ENCODE peak calls at places on chromosomes 7 and 10, in four cellular contexts. One of them, this sample, is unnamed.

GRCh38 chr10:5811387-5811821 is 1.8 kb downstream of the GDI2 start:
- DNase-seq in HCT116: no peak
- DNase-seq in SK-N-SH: no peak
- DNase-seq in HepG2: peak
- DNase-seq in this sample: peak

GRCh38 chr7:75945297-75946168 is 30.6 kb downstream of the POR start:
- DNase-seq in HepG2: peak
- DNase-seq in SK-N-SH: no peak
- DNase-seq in HCT116: no peak
- DNase-seq in this sample: peak

GRCh38 chr7:64868469-64868868 is 34.6 kb upstream of the ZNF273 start:
- DNase-seq in SK-N-SH: no peak
- DNase-seq in HepG2: no peak
- DNase-seq in HCT116: no peak
- DNase-seq in this sample: no peak

GRCh38 chr10:92027141-92027540 is 103.6 kb downstream of the BTAF1 start:
- DNase-seq in HCT116: no peak
- DNase-seq in HepG2: peak
- DNase-seq in SK-N-SH: no peak
- DNase-seq in this sample: peak

GRCh38 chr10:48603421-48604038 is 1.3 kb downstream of the ARHGAP22 start:
- DNase-seq in SK-N-SH: no peak
- DNase-seq in HCT116: no peak
- DNase-seq in HepG2: no peak
- DNase-seq in this sample: no peak

GRCh38 chr10:126210051-126210651 is 178.1 kb downstream of the ADAM12 start:
- DNase-seq in HepG2: no peak
- DNase-seq in HCT116: no peak
- DNase-seq in SK-N-SH: no peak
- DNase-seq in this sample: no peak

GRCh38 chr7:2805213-2806003 is 38.7 kb downstream of the GNA12 start:
- DNase-seq in SK-N-SH: no peak
- DNase-seq in HCT116: no peak
- DNase-seq in HepG2: peak
- DNase-seq in this sample: no peak

GRCh38 chr10:133249975-133250754 is 12.5 kb downstream of the VENTX start:
- DNase-seq in HCT116: no peak
- DNase-seq in HepG2: no peak
- DNase-seq in SK-N-SH: no peak
- DNase-seq in this sample: no peak

GRCh38 chr7:116787881-116788280 is 74.5 kb upstream of the CAPZA2 start:
- DNase-seq in SK-N-SH: no peak
- DNase-seq in HepG2: no peak
- DNase-seq in HCT116: no peak
- DNase-seq in this sample: no peak

GRCh38 chr7:36207451-36208291 is 54.6 kb downstream of the EEPD1 start:
- DNase-seq in HCT116: no peak
- DNase-seq in SK-N-SH: peak
- DNase-seq in HepG2: peak
- DNase-seq in this sample: no peak

GRCh38 chr7:46139079-46139478 is 218.0 kb upstream of the IGFBP3 start:
- DNase-seq in SK-N-SH: no peak
- DNase-seq in HCT116: no peak
- DNase-seq in HepG2: no peak
- DNase-seq in this sample: no peak

GRCh38 chr7:73894851-73895441 is 34.0 kb downstream of the TMEM270 start:
- DNase-seq in HCT116: no peak
- DNase-seq in SK-N-SH: peak
- DNase-seq in HepG2: no peak
- DNase-seq in this sample: peak

GRCh38 chr10:43942096-43942885 is 293.6 kb upstream of the ZNF32 start:
- DNase-seq in SK-N-SH: peak
- DNase-seq in HepG2: no peak
- DNase-seq in HCT116: no peak
- DNase-seq in this sample: no peak

GRCh38 chr10:43940898-43941777 is 292.5 kb upstream of the ZNF32 start:
- DNase-seq in HepG2: no peak
- DNase-seq in HCT116: no peak
- DNase-seq in SK-N-SH: no peak
- DNase-seq in this sample: no peak

GRCh38 chr10:43938810-43939209 is 290.1 kb upstream of the ZNF32 start:
- DNase-seq in HCT116: no peak
- DNase-seq in SK-N-SH: no peak
- DNase-seq in HepG2: no peak
- DNase-seq in this sample: no peak

GRCh38 chr10:43939389-43939938 is 290.8 kb upstream of the ZNF32 start:
- DNase-seq in SK-N-SH: no peak
- DNase-seq in HepG2: no peak
- DNase-seq in HCT116: no peak
- DNase-seq in this sample: no peak

DNA sequence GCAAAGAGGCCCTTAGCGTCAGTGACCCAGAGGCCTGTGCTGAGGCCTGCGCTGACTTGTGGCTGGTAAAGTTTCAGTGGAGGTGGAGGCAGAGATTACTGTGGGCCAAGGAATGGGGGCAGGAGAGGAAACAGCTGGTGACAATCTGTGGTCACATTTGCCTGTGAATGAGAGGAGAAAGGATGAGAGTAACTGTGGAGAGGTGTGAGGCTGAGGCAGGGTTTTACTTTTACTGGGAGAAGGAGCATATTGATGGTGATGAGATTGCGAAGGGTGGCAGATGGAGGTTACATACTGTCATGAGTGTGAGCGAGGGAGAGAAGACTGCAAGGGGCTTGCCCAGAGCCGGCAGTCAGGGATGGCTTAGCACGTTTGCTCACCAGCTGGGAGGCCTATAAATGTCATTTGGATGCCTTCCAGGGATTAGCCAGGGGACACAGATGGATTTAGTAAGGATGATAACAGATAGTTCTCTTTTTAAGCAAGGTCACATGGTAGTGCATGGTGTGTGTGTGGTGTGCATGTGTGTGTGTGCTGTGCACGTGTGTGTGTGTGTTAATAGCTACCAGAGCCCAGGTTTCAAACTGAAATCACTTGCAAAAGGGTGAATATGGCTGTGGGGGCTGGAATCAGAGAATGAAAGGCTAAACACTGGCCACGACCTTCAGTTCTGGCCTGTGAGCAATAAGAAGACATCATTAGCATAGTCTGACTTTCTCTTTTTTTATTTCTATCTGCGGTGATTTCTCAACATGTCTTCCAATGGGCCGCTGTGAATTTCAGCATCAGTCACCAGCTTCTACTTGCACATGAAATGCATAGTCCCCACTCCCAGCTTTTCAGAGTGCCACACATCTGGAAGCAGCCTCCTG is 291.5 kb upstream of the ZNF32 start:
- DNase-seq in SK-N-SH: peak
- DNase-seq in HepG2: no peak
- DNase-seq in HCT116: no peak
- DNase-seq in this sample: no peak
- TF ChIP-seq ELF1 in SK-N-SH: no peak
- TF ChIP-seq ELF1 in HepG2: no peak
- TF ChIP-seq ELF1 in HCT116: no peak
- TF ChIP-seq ELF1 in this sample: no peak

DNA sequence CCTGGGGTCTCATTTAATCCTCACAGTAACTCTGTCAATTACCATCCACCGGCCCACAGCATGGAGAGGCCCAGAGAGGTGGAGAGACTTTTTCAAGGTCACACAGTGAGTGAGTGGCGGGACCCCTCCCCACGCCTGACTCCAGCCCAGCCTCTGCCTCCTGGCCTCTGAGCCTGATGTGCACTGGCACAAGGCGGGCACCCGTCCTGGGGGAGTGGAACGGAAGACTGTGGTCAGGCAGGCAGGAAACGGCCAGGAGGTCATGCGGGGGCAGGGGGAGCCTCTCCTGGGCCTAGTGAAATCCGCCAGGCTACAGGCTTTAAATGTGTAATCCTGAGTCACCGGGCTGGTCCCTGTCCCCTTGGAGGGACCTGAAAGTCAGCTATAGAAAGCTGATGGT is 32.2 kb downstream of the ZCCHC24 start:
- DNase-seq in SK-N-SH: no peak
- DNase-seq in HepG2: no peak
- DNase-seq in HCT116: no peak
- DNase-seq in this sample: peak
- TF ChIP-seq ELF1 in SK-N-SH: no peak
- TF ChIP-seq ELF1 in HepG2: no peak
- TF ChIP-seq ELF1 in HCT116: no peak
- TF ChIP-seq ELF1 in this sample: no peak

DNA sequence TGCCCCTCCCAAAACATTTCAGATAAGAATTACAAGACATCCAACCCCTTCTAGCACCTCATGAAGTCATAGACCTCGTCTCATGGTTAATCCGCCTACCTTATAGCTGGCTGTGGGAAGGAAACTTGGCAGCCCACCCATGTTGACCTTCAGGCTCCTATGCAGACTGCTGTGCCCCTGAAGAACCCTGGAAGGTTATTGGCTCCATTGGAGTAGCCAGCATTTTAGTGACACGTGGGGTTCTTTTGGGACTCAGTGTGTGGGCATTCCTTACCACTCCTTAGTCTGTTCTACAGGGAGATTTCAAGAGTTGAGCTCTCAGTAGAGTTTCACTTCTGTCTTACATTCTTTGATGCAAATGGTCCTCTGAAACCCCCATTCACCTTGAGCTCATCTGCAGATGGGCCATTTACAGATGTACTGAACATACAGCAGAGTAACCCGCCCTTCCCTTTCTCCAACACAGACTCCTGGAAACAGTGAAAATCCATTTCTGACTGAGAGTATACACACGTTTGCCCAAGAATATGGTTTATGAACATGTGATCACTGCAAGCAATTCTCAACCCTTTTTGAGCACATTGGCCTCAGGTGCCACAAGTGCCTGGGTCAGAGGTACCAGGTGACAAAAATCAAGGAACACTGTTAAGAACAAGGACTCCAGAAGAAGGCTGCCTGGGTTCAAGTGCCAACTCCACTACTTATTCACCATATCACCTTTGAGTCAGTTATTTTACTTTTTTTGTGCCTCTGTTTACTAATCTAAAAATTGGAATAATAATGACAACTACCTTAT is 54.0 kb upstream of the HECW1 start:
- DNase-seq in SK-N-SH: no peak
- DNase-seq in HepG2: no peak
- DNase-seq in HCT116: no peak
- DNase-seq in this sample: no peak
- TF ChIP-seq ELF1 in SK-N-SH: no peak
- TF ChIP-seq ELF1 in HepG2: no peak
- TF ChIP-seq ELF1 in HCT116: no peak
- TF ChIP-seq ELF1 in this sample: no peak

GRCh38 chr10:69687396-69687795 is 57.3 kb downstream of the FAM241B start:
- DNase-seq in HCT116: no peak
- DNase-seq in HepG2: no peak
- DNase-seq in SK-N-SH: no peak
- DNase-seq in this sample: no peak

GRCh38 chr10:69684981-69685353 is 54.9 kb downstream of the FAM241B start:
- DNase-seq in HepG2: no peak
- DNase-seq in SK-N-SH: no peak
- DNase-seq in HCT116: no peak
- DNase-seq in this sample: no peak

GRCh38 chr10:69685426-69685801 is 55.4 kb downstream of the FAM241B start:
- DNase-seq in SK-N-SH: no peak
- DNase-seq in HCT116: no peak
- DNase-seq in HepG2: no peak
- DNase-seq in this sample: no peak

GRCh38 chr10:69686866-69687265 is 56.8 kb downstream of the FAM241B start:
- DNase-seq in HCT116: no peak
- DNase-seq in HepG2: no peak
- DNase-seq in SK-N-SH: no peak
- DNase-seq in this sample: no peak

GRCh38 chr10:69685802-69686585 is 55.9 kb downstream of the FAM241B start:
- DNase-seq in SK-N-SH: peak
- DNase-seq in HepG2: no peak
- DNase-seq in HCT116: no peak
- DNase-seq in this sample: no peak
- TF ChIP-seq ELF1 in SK-N-SH: no peak
- TF ChIP-seq ELF1 in HepG2: no peak
- TF ChIP-seq ELF1 in HCT116: no peak
- TF ChIP-seq ELF1 in this sample: no peak

This sample was measured in K562.